ENCODE peak calls at places on chromosomes 6 and 20, in ten cellular contexts. Q is HepG2, N is endothelial cell of umbilical vein, D is mammary epithelial cell, V is fibroblast of lung, G is H9, W is neural progenitor cell, R is colonic mucosa, S is mesenchymal stem cell, I is NT2/D1. H is an unnamed sample. For H3K4me1, the result is how much of the 10 kb centered on the place peaks cover.

GRCh38 chr6:3370361-3371221 is 86.3 kb downstream of the SLC22A23 start:
- DNase-seq in R (no peak), G (no peak), Q (peak), S (no peak), I (no peak), N (no peak), V (no peak), W (no peak), D (no peak), H (no peak)

GRCh38 chr20:63519765-63520593 is 586 bp upstream of the PPDPF start:
- DNase-seq in W (peak), Q (no peak), N (peak), D (peak), R (peak), V (peak), I (no peak), G (peak), S (peak), H (peak)

GRCh38 chr6:52539607-52540006 is 37.3 kb downstream of the TRAM2 start:
- DNase-seq in W (no peak), D (no peak), V (no peak), N (no peak), G (no peak), S (peak), I (no peak), Q (no peak), R (no peak), H (peak)

GRCh38 chr20:43667341-43668132 is 623 bp downstream of the MYBL2 start:
- DNase-seq in V (no peak), W (peak), S (peak), G (peak), I (peak), Q (no peak), R (peak), D (no peak), N (no peak), H (peak)

GRCh38 chr6:127481081-127481480 is 21.9 kb upstream of the KIAA0408 start:
- DNase-seq in S (peak), G (no peak), R (no peak), Q (no peak), V (no peak), I (no peak), N (no peak), D (no peak), W (no peak), H (no peak)

GRCh38 chr20:9408422-9409300 is 105.7 kb upstream of the LAMP5 start:
- DNase-seq in R (no peak), G (no peak), D (peak), Q (no peak), N (peak), W (no peak), S (peak), I (no peak), V (peak), H (peak)

GRCh38 chr6:165117121-165117520 is 192.3 kb downstream of the C6orf118 start:
- DNase-seq in S (no peak), I (no peak), Q (no peak), W (no peak), V (no peak), D (no peak), G (no peak), N (no peak), R (no peak), H (no peak)

GRCh38 chr20:10897341-10897740 is 223.5 kb upstream of the JAG1 start:
- DNase-seq in N (no peak), G (no peak), R (no peak), Q (no peak), V (no peak), S (no peak), D (peak), I (no peak), W (no peak), H (no peak)

GRCh38 chr6:170575250-170575649 is 9.2 kb downstream of the PDCD2 start:
- DNase-seq in I (no peak), W (no peak), D (no peak), R (no peak), V (peak), Q (peak), G (no peak), S (peak), N (peak), H (peak)

GRCh38 chr20:51532577-51533191 is 9.8 kb downstream of the NFATC2 start:
- DNase-seq in R (no peak), W (no peak), G (no peak), D (no peak), Q (no peak), S (no peak), I (no peak), N (no peak), V (peak), H (no peak)

GRCh38 chr20:37524859-37525708 is 2.6 kb downstream of the BLCAP start:
- DNase-seq in Q (no peak), S (no peak), W (no peak), I (no peak), N (no peak), V (no peak), G (no peak), R (no peak), D (peak), H (peak)

GRCh38 chr6:108559884-108560462 is 744 bp upstream of the FOXO3 start:
- DNase-seq in I (no peak), N (peak), G (peak), S (peak), R (peak), D (peak), Q (peak), V (peak), W (peak), H (no peak)

GRCh38 chr20:50646483-50646996 is 44.8 kb downstream of the RIPOR3 start:
- DNase-seq in I (no peak), N (no peak), Q (no peak), V (peak), R (no peak), G (no peak), S (peak), D (no peak), W (no peak), H (peak)

GRCh38 chr6:125802943-125803377 is 12.2 kb downstream of the NCOA7 start:
- DNase-seq in V (peak), N (peak), Q (no peak), S (peak), R (no peak), I (no peak), W (no peak), D (no peak), G (no peak), H (no peak)

GRCh38 chr6:31851485-31851832 is 11.2 kb downstream of the NEU1 start:
- DNase-seq in G (no peak), I (no peak), W (no peak), V (no peak), N (no peak), Q (no peak), S (no peak), D (no peak), R (no peak), H (peak)

GRCh38 chr20:6739406-6739805 is 28.1 kb upstream of the BMP2 start:
- DNase-seq in N (no peak), D (no peak), S (no peak), I (no peak), V (no peak), W (no peak), G (no peak), R (no peak), Q (no peak), H (no peak)

GRCh38 chr6:27078734-27079357 is 168.7 kb upstream of the PRSS16 start:
- DNase-seq in N (peak), Q (peak), S (peak), R (peak), V (peak), D (peak), I (peak), W (peak), G (peak), H (peak)

GRCh38 chr20:4508773-4509172 is 212.9 kb upstream of the PRND start:
- DNase-seq in I (peak), W (no peak), D (no peak), Q (no peak), N (peak), S (no peak), R (no peak), V (no peak), G (no peak), H (no peak)

GRCh38 chr20:53692465-53693067 is 98.9 kb upstream of the ZNF217 start:
- DNase-seq in W (no peak), Q (no peak), S (peak), I (no peak), R (no peak), N (peak), G (no peak), V (peak), D (no peak), H (peak)

GRCh38 chr6:39899540-39900295 is 34.5 kb downstream of the MOCS1 start:
- DNase-seq in W (no peak), S (no peak), I (no peak), V (no peak), Q (no peak), G (no peak), R (no peak), N (no peak), D (no peak), H (no peak)

GRCh38 chr6:151254451-151255081 is 14.8 kb downstream of the AKAP12 start:
- DNase-seq in W (no peak), G (no peak), V (peak), Q (no peak), I (no peak), N (peak), D (no peak), S (peak), R (no peak), H (peak)

GRCh38 chr6:97885230-97885772 is 602.3 kb upstream of the MMS22L start:
- DNase-seq in N (no peak), I (no peak), V (no peak), Q (no peak), R (no peak), W (no peak), D (no peak), G (no peak), S (no peak), H (no peak)

GRCh38 chr6:111184827-111185567 is 97.7 kb downstream of the SLC16A10 start:
- DNase-seq in D (no peak), Q (no peak), R (no peak), W (no peak), S (no peak), V (no peak), I (no peak), G (no peak), N (no peak), H (no peak)

GRCh38 chr6:79377830-79378460 is 143.5 kb upstream of the HMGN3 start:
- DNase-seq in W (no peak), N (peak), S (peak), I (no peak), Q (no peak), G (no peak), D (no peak), R (no peak), V (peak), H (peak)

GRCh38 chr6:6313012-6313411 is 7.5 kb downstream of the F13A1 start:
- DNase-seq in V (no peak), N (peak), W (no peak), R (no peak), G (no peak), Q (no peak), S (no peak), D (no peak), I (no peak), H (no peak)

GRCh38 chr20:4929686-4930397 is 71.5 kb downstream of the SLC23A2 start:
- DNase-seq in D (no peak), Q (no peak), V (no peak), W (no peak), I (no peak), S (no peak), R (no peak), G (no peak), N (no peak), H (no peak)

GRCh38 chr6:112044856-112045255 is 9.0 kb upstream of the CCN6 start:
- DNase-seq in S (peak), I (no peak), V (no peak), D (peak), G (no peak), Q (no peak), N (no peak), W (no peak), R (no peak), H (peak)

GRCh38 chr6:7617954-7618764 is 28.2 kb downstream of the SNRNP48 start:
- DNase-seq in S (peak), N (no peak), R (no peak), W (no peak), I (no peak), G (no peak), D (peak), Q (no peak), V (peak), H (peak)

GRCh38 chr6:15322781-15323536 is 77.1 kb downstream of the JARID2 start:
- DNase-seq in D (peak), I (no peak), V (peak), R (peak), W (no peak), Q (no peak), S (no peak), G (no peak), N (no peak), H (peak)

GRCh38 chr20:47330071-47330470 is 26.4 kb downstream of the ZMYND8 start:
- DNase-seq in R (no peak), D (no peak), V (no peak), S (no peak), W (no peak), N (no peak), Q (no peak), G (no peak), I (no peak), H (no peak)

GRCh38 chr6:17419189-17419575 is 25.8 kb downstream of the CAP2 start:
- DNase-seq in R (no peak), W (no peak), S (peak), G (no peak), Q (no peak), N (no peak), D (no peak), I (no peak), V (no peak), H (no peak)

GRCh38 chr6:17421406-17421805 is 28.0 kb downstream of the CAP2 start:
- DNase-seq in R (no peak), D (no peak), G (no peak), I (no peak), N (no peak), Q (no peak), V (no peak), W (no peak), S (no peak), H (no peak)

GRCh38 chr6:17417817-17418216 is 24.4 kb downstream of the CAP2 start:
- DNase-seq in R (no peak), V (peak), I (peak), S (peak), G (peak), D (peak), Q (no peak), N (no peak), W (peak), H (peak)

GRCh38 chr6:17423018-17423417 is 29.6 kb downstream of the CAP2 start:
- DNase-seq in Q (no peak), N (no peak), V (no peak), S (no peak), W (no peak), D (no peak), I (no peak), R (no peak), G (no peak), H (peak)

GRCh38 chr6:17418281-17419188 is 25.1 kb downstream of the CAP2 start:
- DNase-seq in D (peak), W (peak), I (peak), N (no peak), S (peak), R (no peak), V (no peak), Q (no peak), G (peak), H (peak)
- H3K9ac ChIP-seq in D (no peak), W (no peak), I (peak), N (no peak), S (peak), R (no peak), V (peak), Q (no peak), G (no peak), H (peak)

GRCh38 chr20:17682889-17683198 is 802 bp upstream of the RRBP1 start:
- DNase-seq in S (no peak), W (no peak), R (no peak), D (no peak), N (no peak), Q (no peak), G (no peak), V (no peak), I (no peak), H (no peak)

GRCh38 chr20:17680128-17680835 is 1.8 kb downstream of the RRBP1 start:
- DNase-seq in W (peak), R (peak), Q (peak), D (peak), I (no peak), V (peak), G (no peak), N (peak), S (peak), H (peak)

GRCh38 chr20:17680836-17681740 is 954 bp downstream of the RRBP1 start:
- DNase-seq in I (no peak), D (peak), G (peak), W (peak), N (peak), V (peak), Q (peak), R (peak), S (peak), H (peak)

GRCh38 chr20:17682103-17682888 is at the start of gene RRBP1:
- DNase-seq in Q (peak), S (peak), D (peak), I (peak), W (peak), G (peak), R (peak), N (peak), V (peak), H (peak)

DNA sequence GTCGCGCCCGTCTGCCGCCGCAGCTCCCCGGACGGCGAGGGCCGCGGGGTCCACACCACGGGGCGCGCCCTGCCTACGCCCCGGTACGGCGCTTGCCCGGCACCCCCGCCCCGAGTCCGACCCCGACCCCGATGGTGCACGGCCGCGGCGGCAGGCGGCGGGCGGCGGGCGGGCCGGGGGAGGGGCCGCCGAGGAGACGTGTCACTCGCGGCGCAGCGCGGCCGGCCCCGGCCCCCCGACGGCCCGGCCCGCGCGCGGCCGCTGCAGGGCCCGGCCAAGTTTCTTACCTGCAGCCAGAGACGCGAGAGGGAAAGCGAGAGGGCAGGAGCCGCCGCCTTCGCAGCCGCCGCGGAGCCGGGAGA is 320 bp downstream of the RRBP1 start:
- DNase-seq in I (no peak), V (no peak), D (no peak), G (no peak), S (no peak), R (no peak), N (no peak), Q (no peak), W (no peak), H (peak)
- H3K4me1 ChIP-seq in I (under half), V (under half), D (under half), G (under half), S (under half), R (under half), N (under half), Q (half or more), W (under half), H (under half)

DNA sequence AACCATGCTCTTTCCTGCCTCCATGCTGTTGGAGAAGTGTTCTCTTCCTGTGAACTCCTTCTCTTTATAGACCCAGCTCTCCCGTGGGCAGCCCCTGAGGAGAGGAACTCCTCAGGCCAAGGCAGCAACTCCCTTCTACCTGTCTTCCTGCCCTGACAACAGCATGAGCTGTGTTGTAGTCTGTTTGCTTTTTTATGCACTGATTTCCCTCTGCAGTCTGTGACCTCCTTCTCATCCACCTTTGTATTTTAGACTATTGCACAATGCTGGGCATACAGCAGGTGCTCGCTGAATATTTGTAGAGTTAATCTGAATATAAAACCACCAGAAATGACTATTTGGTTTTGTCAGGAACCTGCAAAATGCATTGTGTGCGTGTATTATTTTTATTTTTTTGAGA is 152.2 kb upstream of the CHD6 start:
- DNase-seq in S (no peak), R (no peak), N (no peak), G (no peak), I (no peak), D (no peak), V (no peak), W (no peak), Q (no peak), H (no peak)
- H3K9ac ChIP-seq in S (no peak), R (no peak), N (no peak), G (no peak), I (no peak), D (no peak), V (no peak), W (no peak), Q (no peak), H (no peak)

DNA sequence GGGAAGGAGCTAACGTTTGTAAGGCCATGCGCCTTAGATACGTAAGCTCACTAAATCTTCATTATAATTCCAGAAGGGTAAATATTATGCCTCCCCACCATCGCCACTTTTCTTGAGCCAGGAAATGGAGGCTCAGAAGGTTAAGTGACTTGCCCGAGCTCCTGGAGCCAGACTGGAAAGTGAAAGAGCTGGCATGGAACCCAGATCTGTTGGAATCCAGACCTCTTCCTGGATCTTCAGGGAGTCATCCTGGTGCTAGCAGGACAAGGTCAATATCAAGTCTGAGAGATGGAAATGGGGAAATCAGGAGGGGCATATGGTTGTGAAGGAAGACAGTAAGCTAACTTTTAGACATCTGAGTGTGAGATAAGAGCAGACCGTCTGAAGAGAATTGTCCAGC is 6.1 kb downstream of the TMEM200A start:
- DNase-seq in R (no peak), W (no peak), D (no peak), Q (no peak), V (no peak), N (no peak), I (no peak), G (no peak), S (peak), H (no peak)
- H3K4me1 ChIP-seq in R (under half), W (under half), D (under half), Q (under half), V (under half), N (under half), I (under half), G (under half), S (under half), H (under half)

GRCh38 chr6:74967821-74968220 is 238.0 kb downstream of the COL12A1 start:
- DNase-seq in V (no peak), W (no peak), N (no peak), D (no peak), S (no peak), I (no peak), G (no peak), R (no peak), Q (no peak), H (peak)

GRCh38 chr6:74976026-74976425 is 229.8 kb downstream of the COL12A1 start:
- DNase-seq in N (no peak), R (no peak), Q (no peak), S (no peak), W (no peak), D (peak), I (no peak), V (no peak), G (no peak), H (no peak)

GRCh38 chr6:74969591-74970267 is 236.1 kb downstream of the COL12A1 start:
- DNase-seq in D (no peak), W (no peak), V (no peak), G (no peak), N (peak), R (no peak), I (no peak), Q (no peak), S (no peak), H (no peak)

GRCh38 chr6:74973621-74974020 is 232.2 kb downstream of the COL12A1 start:
- DNase-seq in D (no peak), N (no peak), I (no peak), V (no peak), S (no peak), Q (no peak), G (no peak), W (no peak), R (no peak), H (no peak)

GRCh38 chr6:74971631-74972030 is 234.2 kb downstream of the COL12A1 start:
- DNase-seq in Q (no peak), D (no peak), R (no peak), I (no peak), W (no peak), G (no peak), S (no peak), N (peak), V (peak), H (no peak)
- H3K9ac ChIP-seq in Q (no peak), D (no peak), R (no peak), I (no peak), W (no peak), G (no peak), S (no peak), N (no peak), V (no peak), H (no peak)

DNA sequence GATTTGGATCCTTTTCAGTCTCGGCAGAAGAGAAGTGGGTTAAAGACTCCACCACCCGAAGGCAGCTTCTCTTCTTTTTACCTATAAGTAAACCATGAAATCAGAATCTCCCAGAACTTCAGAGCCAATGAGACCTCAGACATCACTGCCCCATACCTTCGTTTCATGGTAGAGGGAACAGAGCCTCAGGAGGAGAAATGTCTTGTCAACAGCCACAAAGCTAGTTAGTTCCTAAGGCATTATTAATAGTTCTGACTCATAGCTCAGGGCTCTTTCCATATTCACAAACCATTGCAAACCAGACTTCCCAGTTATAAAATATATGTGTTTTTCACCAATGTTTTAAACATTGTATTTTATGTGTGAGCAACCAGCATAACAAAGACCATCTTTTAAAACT is 118.7 kb upstream of the RIPOR2 start:
- DNase-seq in N (peak), R (no peak), I (no peak), S (peak), D (peak), Q (no peak), G (no peak), W (no peak), V (peak), H (peak)
- H3K4me1 ChIP-seq in N (under half), R (under half), I (under half), S (under half), D (under half), Q (under half), G (under half), W (under half), V (under half), H (under half)